ENCODE peak calls at places on chromosomes 5 and 9, in five cellular contexts. R is HEK293T, Y is uterus, O is stomach, W is head of caudate nucleus. C is an unnamed sample.

GRCh38 chr9:96139592-96140251 is 162.3 kb downstream of the HSD17B3 start:
- DNase-seq in R (no peak), Y (peak), O (peak), W (no peak), C (no peak)

GRCh38 chr9:129319938-129320481 is 141.9 kb upstream of the IER5L start:
- DNase-seq in R (no peak), Y (peak), O (peak), W (no peak), C (peak)

GRCh38 chr9:69548676-69549075 is 123.5 kb downstream of the APBA1 start:
- DNase-seq in R (no peak), Y (no peak), O (no peak), W (peak), C (no peak)

GRCh38 chr5:83368317-83368716 is 103.2 kb upstream of the VCAN start:
- DNase-seq in R (no peak), Y (no peak), O (no peak), W (no peak), C (no peak)

GRCh38 chr5:44646016-44646415 is 162.7 kb upstream of the MRPS30 start:
- DNase-seq in R (no peak), Y (no peak), O (no peak), W (no peak), C (no peak)

GRCh38 chr5:179451099-179451812 is 99.1 kb upstream of the RUFY1 start:
- DNase-seq in R (no peak), Y (no peak), O (no peak), W (no peak), C (no peak)

GRCh38 chr9:98747476-98747875 is 38.7 kb upstream of the GABBR2 start:
- DNase-seq in R (no peak), Y (no peak), O (no peak), W (no peak), C (no peak)

GRCh38 chr9:107484117-107484723 is 5.3 kb downstream of the KLF4 start:
- DNase-seq in R (peak), Y (peak), O (no peak), W (no peak), C (peak)

GRCh38 chr9:83959061-83959460 is 21.0 kb downstream of the HNRNPK start:
- DNase-seq in R (no peak), Y (no peak), O (no peak), W (no peak), C (no peak)